ENCODE peak calls at places on chromosomes 7 and 10, in five cellular contexts. D is fibroblast of the aortic adventitia; P is Panc1; R is HL-60; T is CD8-positive, alpha-beta T cell. L is an unnamed sample.

GRCh38 chr10:62687230-62687748 is 117.2 kb upstream of the ADO start:
- DNase-seq in D (peak), P (no peak), R (no peak), T (no peak), L (no peak)

GRCh38 chr10:85238676-85239075 is 910.3 kb downstream of the CCSER2 start:
- DNase-seq in D (no peak), P (no peak), R (no peak), T (no peak), L (no peak)

GRCh38 chr10:111856631-111857030 is 326.9 kb downstream of the GPAM start:
- DNase-seq in D (peak), P (no peak), R (no peak), T (no peak), L (no peak)

GRCh38 chr7:90655566-90655965 is 59.4 kb downstream of the CDK14 start:
- DNase-seq in D (peak), P (no peak), R (no peak), T (no peak), L (peak)

GRCh38 chr7:114082934-114083647 is 164.3 kb upstream of the PPP1R3A start:
- DNase-seq in D (peak), P (no peak), R (no peak), T (no peak), L (peak)

GRCh38 chr7:72447465-72448204 is 35.5 kb upstream of the CALN1 start:
- DNase-seq in D (no peak), P (no peak), R (no peak), T (no peak), L (no peak)

GRCh38 chr10:130254168-130255061 is 118.2 kb downstream of the GLRX3 start:
- DNase-seq in D (no peak), P (no peak), R (no peak), T (no peak), L (no peak)

GRCh38 chr7:128879939-128880746 is 17.5 kb downstream of the ATP6V1F start:
- DNase-seq in D (peak), P (no peak), R (no peak), T (no peak), L (no peak)

GRCh38 chr10:69567920-69568319 is 5.3 kb downstream of the NEUROG3 start:
- DNase-seq in D (peak), P (no peak), R (no peak), T (no peak), L (peak)

GRCh38 chr7:28083159-28083997 is 97.2 kb downstream of the JAZF1 start:
- DNase-seq in D (peak), P (no peak), R (peak), T (no peak), L (no peak)

GRCh38 chr7:112995091-112995824 is 91.4 kb downstream of the GPR85 start:
- DNase-seq in D (peak), P (no peak), R (no peak), T (no peak), L (no peak)

GRCh38 chr7:152870106-152870693 is 110.6 kb downstream of the ACTR3B start:
- DNase-seq in D (no peak), P (no peak), R (no peak), T (no peak), L (no peak)

GRCh38 chr7:112157072-112157471 is 49.1 kb downstream of the DOCK4 start:
- DNase-seq in D (peak), P (no peak), R (no peak), T (no peak), L (no peak)

GRCh38 chr7:64877714-64878610 is 25.1 kb upstream of the ZNF273 start:
- DNase-seq in D (no peak), P (no peak), R (no peak), T (no peak), L (no peak)

GRCh38 chr10:48518412-48518811 is 86.5 kb downstream of the ARHGAP22 start:
- DNase-seq in D (no peak), P (no peak), R (no peak), T (no peak), L (no peak)

GRCh38 chr7:116324582-116324981 is 114.2 kb downstream of the TES start:
- DNase-seq in D (no peak), P (no peak), R (no peak), T (no peak), L (no peak)
- TF ChIP-seq CTCF in D (no peak), P (no peak), R (no peak), T (no peak), L (no peak)

GRCh38 chr7:100706672-100707311 is 871 bp downstream of the POP7 start:
- DNase-seq in D (no peak), P (no peak), R (no peak), T (no peak), L (no peak)
- H3K4me3 ChIP-seq in D (peak), P (peak), R (peak), T (peak), L (peak)

DNA sequence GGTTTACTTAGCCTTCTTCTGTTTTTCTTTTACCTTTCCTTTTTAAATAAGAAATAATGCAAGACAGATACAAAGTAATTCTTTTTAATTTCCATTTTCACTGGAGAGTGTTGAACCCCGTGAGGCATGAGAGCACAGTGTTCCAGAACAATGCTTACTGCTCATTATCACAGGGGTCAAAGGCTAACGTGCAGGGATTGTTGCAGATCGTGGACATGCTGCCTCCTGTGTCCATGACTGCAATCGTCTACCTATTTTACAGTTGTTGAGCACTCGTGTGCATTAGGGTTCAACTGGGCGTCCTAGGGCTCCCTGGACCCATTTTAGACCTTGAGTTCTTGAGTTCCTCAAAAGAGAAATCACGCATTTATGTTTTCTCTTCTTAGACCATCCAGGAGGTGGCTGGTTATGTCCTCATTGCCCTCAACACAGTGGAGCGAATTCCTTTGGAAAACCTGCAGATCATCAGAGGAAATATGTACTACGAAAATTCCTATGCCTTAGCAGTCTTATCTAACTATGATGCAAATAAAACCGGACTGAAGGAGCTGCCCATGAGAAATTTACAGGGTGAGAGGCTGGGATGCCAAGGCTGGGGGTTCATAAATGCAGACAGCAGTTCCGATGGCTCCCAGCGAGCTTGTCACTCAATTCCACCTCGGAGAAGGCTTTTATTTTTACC is 124.2 kb downstream of the EGFR start:
- DNase-seq in D (no peak), P (no peak), R (no peak), T (no peak), L (no peak)
- TF ChIP-seq CTCF in D (no peak), P (no peak), R (no peak), T (no peak), L (no peak)

GRCh38 chr10:28988980-28989379 is 299.9 kb upstream of the LYZL1 start:
- DNase-seq in D (no peak), P (no peak), R (no peak), T (no peak), L (no peak)

GRCh38 chr10:28993056-28993455 is 295.8 kb upstream of the LYZL1 start:
- DNase-seq in D (no peak), P (no peak), R (no peak), T (no peak), L (no peak)

GRCh38 chr10:28995497-28995896 is 293.4 kb upstream of the LYZL1 start:
- DNase-seq in D (no peak), P (no peak), R (no peak), T (no peak), L (no peak)

GRCh38 chr10:28991326-28991725 is 297.5 kb upstream of the LYZL1 start:
- DNase-seq in D (peak), P (no peak), R (no peak), T (no peak), L (no peak)

GRCh38 chr10:28991738-28992270 is 297.1 kb upstream of the LYZL1 start:
- DNase-seq in D (peak), P (no peak), R (no peak), T (peak), L (peak)
- H3K4me3 ChIP-seq in D (no peak), P (no peak), R (no peak), T (no peak), L (no peak)

DNA sequence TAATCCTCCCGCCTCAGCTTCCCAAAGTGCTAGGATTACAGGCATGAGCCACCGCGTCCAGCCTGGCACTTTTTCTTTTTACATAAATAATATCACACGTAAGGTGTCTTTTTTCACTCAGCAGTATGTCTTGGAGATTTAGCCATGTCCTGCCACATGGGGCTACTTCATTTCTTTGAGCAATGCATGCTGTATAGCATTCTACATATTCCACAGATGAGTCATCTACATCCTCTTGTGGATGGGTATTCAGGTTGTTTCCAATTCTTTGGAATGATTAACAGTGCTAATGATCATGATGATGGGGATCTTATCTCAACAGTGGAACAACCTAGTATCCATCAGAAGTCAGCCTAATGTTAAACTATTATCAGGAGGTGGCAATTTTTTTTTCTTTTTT is 50.8 kb downstream of the ZNF503 start:
- DNase-seq in D (peak), P (no peak), R (no peak), T (no peak), L (no peak)
- TF ChIP-seq CTCF in D (no peak), P (no peak), R (no peak), T (no peak), L (no peak)

GRCh38 chr7:49781996-49782395 is 8.6 kb downstream of the VWC2 start:
- DNase-seq in D (no peak), P (no peak), R (no peak), T (no peak), L (no peak)

GRCh38 chr7:49775949-49776443 is 2.6 kb downstream of the VWC2 start:
- DNase-seq in D (no peak), P (no peak), R (no peak), T (no peak), L (no peak)

GRCh38 chr7:49780953-49781352 is 7.5 kb downstream of the VWC2 start:
- DNase-seq in D (no peak), P (no peak), R (no peak), T (no peak), L (no peak)

GRCh38 chr7:49776994-49777393 is 3.6 kb downstream of the VWC2 start:
- DNase-seq in D (no peak), P (no peak), R (no peak), T (no peak), L (no peak)

GRCh38 chr7:49778731-49779270 is 5.4 kb downstream of the VWC2 start:
- DNase-seq in D (no peak), P (no peak), R (no peak), T (no peak), L (peak)
- H3K4me3 ChIP-seq in D (no peak), P (no peak), R (no peak), T (no peak), L (no peak)